ENCODE peak calls at places on chromosome 18, in seven cellular contexts. W is kidney epithelial cell, U is progenitor cell of endocrine pancreas, G is breast epithelium, D is H1, F is endothelial cell, X is Calu3. O is an unnamed sample.

GRCh38 chr18:14943967-14944636 is 196.1 kb downstream of the ANKRD30B start:
- DNase-seq in G (no peak), W (no peak), U (no peak), F (no peak), D (no peak), X (no peak), O (no peak)

GRCh38 chr18:4455113-4455811 is at the start of gene DLGAP1:
- DNase-seq in D (no peak), G (peak), U (peak), X (peak), W (peak), F (peak), O (no peak)

GRCh38 chr18:22043837-22044236 is 125.6 kb upstream of the GATA6 start:
- DNase-seq in F (no peak), U (no peak), W (no peak), D (no peak), G (no peak), X (no peak), O (no peak)

GRCh38 chr18:5158171-5158570 is 38.9 kb downstream of the AKAIN1 start:
- DNase-seq in D (no peak), G (no peak), W (no peak), F (no peak), U (no peak), X (no peak), O (no peak)

GRCh38 chr18:23377669-23378469 is 75.2 kb upstream of the RIOK3 start:
- DNase-seq in X (no peak), U (no peak), F (no peak), W (peak), G (no peak), D (no peak), O (no peak)

GRCh38 chr18:3481696-3482210 is 31.8 kb downstream of the TGIF1 start:
- DNase-seq in X (peak), F (peak), U (no peak), G (no peak), D (peak), W (no peak), O (no peak)

GRCh38 chr18:30650499-30650898 is 392.0 kb downstream of the DSC3 start:
- DNase-seq in D (no peak), F (no peak), W (no peak), U (no peak), X (no peak), G (no peak), O (no peak)

GRCh38 chr18:54802686-54803395 is 25.4 kb upstream of the RAB27B start:
- DNase-seq in X (no peak), D (no peak), U (no peak), G (no peak), W (no peak), F (no peak), O (no peak)

GRCh38 chr18:37889963-37890362 is 324.4 kb upstream of the CELF4 start:
- DNase-seq in G (no peak), X (no peak), F (no peak), W (no peak), D (peak), U (no peak), O (no peak)

GRCh38 chr18:57533399-57533884 is 53.1 kb downstream of the FECH start:
- DNase-seq in D (peak), F (peak), X (no peak), U (no peak), G (no peak), W (no peak), O (no peak)

GRCh38 chr18:9612215-9612830 is 2.0 kb downstream of the PPP4R1 start:
- DNase-seq in X (peak), U (no peak), F (no peak), D (no peak), W (no peak), G (no peak), O (peak)

GRCh38 chr18:25830787-25831186 is 259.6 kb downstream of the SS18 start:
- DNase-seq in X (no peak), G (no peak), D (no peak), F (no peak), W (peak), U (no peak), O (no peak)

GRCh38 chr18:22167471-22168151 is 1.8 kb upstream of the GATA6 start:
- DNase-seq in G (no peak), W (no peak), X (peak), F (peak), U (no peak), D (peak), O (no peak)

GRCh38 chr18:41126541-41127235 is 828.3 kb upstream of the PIK3C3 start:
- DNase-seq in D (no peak), W (peak), X (no peak), F (no peak), U (no peak), G (no peak), O (no peak)

GRCh38 chr18:6807504-6808257 is 78.2 kb downstream of the ARHGAP28 start:
- DNase-seq in F (peak), G (no peak), D (no peak), X (no peak), W (no peak), U (no peak), O (no peak)

DNA sequence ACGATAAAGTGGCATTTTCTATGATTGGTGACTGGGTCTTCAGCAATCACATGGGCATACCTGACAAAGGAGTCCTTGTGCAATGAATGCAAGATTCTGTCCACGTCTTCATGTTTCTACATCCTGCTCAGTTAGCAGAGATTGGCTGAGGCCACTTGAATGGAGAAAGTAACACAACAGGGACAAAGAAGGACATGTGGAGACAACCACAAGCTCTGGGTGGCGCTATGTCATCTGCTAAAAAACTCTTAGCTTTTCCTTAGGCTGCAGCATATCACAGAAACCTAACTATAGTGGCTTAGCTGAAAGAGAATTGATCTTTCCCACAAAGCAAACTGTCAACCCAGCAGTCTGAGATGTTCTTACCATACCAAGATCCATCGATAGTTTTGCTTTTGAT is 1109.7 kb downstream of the SOCS6 start:
- DNase-seq in U (peak), D (peak), F (no peak), W (no peak), X (peak), G (no peak), O (no peak)
- TF ChIP-seq CTCF in U (peak), D (no peak), F (no peak), W (peak), X (peak), G (no peak), O (no peak)

DNA sequence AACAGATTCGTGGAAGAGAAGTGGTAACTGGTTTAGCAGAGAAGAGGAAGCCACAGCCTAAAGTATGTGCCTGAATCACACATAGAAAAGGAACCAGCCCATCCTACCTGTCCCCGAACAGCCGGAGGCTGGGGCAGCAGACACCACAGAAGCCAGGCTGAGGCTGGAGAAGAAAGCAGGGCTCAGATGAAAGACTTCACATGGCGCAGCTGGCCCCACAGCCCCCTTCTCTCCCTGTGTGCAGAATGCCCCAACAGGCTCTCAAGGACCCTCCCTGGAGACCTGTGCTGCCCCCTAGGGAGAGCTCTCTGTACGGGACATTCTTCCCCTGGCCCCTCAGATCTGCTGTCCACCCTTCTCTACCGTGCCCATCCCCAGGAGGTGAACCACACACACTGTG is 83.5 kb upstream of the RAB12 start:
- DNase-seq in X (no peak), F (peak), W (no peak), D (peak), G (no peak), U (no peak), O (no peak)
- TF ChIP-seq CTCF in X (peak), F (no peak), W (peak), D (peak), G (no peak), U (peak), O (no peak)

GRCh38 chr18:77147418-77147852 is 14.9 kb upstream of the MBP start:
- DNase-seq in G (no peak), W (no peak), U (no peak), F (no peak), D (no peak), X (no peak), O (no peak)
- TF ChIP-seq CTCF in G (no peak), W (no peak), U (no peak), F (no peak), D (no peak), X (no peak), O (no peak)

GRCh38 chr18:68925268-68925667 is 127.4 kb downstream of the CCDC102B start:
- DNase-seq in D (no peak), F (no peak), W (no peak), X (peak), G (no peak), U (no peak), O (no peak)
- TF ChIP-seq CTCF in D (peak), F (no peak), W (peak), X (peak), G (no peak), U (peak), O (no peak)

GRCh38 chr18:28175930-28176673 is 828 bp downstream of the CDH2 start:
- DNase-seq in G (no peak), F (peak), U (peak), X (no peak), W (no peak), D (peak), O (no peak)

GRCh38 chr18:28176674-28176932 is 327 bp downstream of the CDH2 start:
- DNase-seq in G (no peak), F (no peak), X (no peak), W (no peak), U (no peak), D (peak), O (no peak)

GRCh38 chr18:28177828-28178635 is 1.1 kb upstream of the CDH2 start:
- DNase-seq in U (peak), W (no peak), F (peak), D (peak), G (no peak), X (peak), O (no peak)

GRCh38 chr18:28178720-28179119 is 1.8 kb upstream of the CDH2 start:
- DNase-seq in W (no peak), F (no peak), U (no peak), G (no peak), X (no peak), D (no peak), O (no peak)

DNA sequence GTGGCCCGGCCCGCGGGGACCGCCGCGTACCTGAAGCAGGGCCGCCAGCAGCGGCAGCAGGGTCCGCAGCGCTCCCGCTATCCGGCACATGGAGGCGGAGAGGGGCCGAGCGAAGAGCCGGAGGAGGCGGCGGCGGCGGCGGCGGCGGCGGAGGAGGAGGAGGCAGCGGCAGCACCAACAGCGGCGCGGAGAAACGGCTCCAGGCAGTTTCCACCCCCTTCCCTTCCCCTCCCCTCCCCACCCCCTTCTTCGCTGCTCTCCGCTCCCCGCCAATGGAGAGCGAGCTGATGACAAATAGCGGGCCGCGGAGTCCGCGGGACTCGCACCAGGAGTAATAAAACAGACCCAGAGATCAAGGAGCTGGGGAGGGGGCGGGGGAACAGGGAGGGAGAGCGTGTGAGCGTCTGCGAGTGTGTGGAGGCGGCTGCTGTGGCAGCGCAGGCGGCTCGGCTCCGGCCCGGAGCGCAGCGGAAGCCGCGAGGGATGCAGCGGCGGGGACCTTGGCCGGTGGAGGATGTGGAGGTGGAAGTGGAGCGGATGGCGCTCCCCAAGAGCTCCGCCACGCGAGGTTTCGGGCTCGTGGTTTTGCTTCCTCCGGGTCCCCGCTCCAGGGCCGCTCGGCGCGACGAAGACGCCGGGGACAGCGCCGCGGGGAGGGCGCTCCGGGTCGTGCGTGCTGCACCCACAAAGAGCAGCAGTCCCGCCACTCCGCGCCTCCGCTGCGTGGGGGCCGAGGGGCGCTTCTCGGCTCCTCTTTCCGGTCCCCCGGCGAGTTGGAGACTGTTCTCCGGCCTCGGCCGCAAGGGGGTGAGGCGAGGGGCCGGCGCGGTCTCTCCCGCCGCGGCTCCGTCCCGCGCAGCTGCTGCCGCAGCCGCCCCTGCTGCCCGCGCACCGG is at the start of gene CDH2:
- DNase-seq in W (peak), X (no peak), U (peak), G (no peak), F (peak), D (peak), O (no peak)
- TF ChIP-seq CTCF in W (no peak), X (no peak), U (peak), G (no peak), F (peak), D (no peak), O (no peak)

GRCh38 chr18:52700116-52700515 is 360.1 kb downstream of the DCC start:
- DNase-seq in D (no peak), G (no peak), X (no peak), U (no peak), W (no peak), F (no peak), O (no peak)

GRCh38 chr18:52700757-52701156 is 360.8 kb downstream of the DCC start:
- DNase-seq in U (no peak), G (no peak), F (no peak), W (no peak), D (no peak), X (no peak), O (no peak)

DNA sequence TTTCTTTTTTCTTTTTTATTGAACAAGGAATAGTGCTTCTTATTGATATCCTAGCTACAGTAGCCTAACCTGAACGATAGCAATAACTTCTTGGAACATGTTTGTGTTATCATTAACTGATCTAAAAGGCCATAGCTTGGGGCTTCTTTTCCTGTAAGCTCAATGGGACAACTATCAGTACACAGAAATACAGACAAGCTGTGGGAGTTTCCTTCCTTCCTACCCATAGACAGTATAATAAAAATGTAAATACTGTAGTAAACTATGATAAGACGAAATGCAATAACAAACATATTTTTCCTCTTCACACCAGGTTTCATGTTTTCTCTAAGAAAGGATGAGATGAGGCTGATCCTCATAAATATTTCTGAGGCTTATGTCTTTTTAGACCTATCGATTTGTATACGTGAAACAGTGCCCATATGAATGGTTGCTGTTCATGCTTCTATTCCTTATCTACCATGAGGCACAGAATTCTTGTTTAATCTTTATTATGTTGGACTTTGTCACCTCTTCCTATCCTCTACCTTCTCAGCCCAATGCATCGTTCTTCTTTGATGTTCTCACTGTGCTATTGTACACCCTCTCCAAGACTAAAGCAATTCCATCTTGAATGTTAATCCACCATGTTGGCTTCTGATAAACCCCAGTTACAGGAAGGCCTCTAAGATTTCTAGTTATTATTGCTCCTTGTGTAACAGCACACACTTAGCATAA is 361.4 kb downstream of the DCC start:
- DNase-seq in D (no peak), U (no peak), F (no peak), W (no peak), X (no peak), G (no peak), O (no peak)
- TF ChIP-seq CTCF in D (no peak), U (no peak), F (no peak), W (no peak), X (no peak), G (no peak), O (no peak)

GRCh38 chr18:292271-292670 is 24.4 kb upstream of the THOC1 start:
- DNase-seq in W (no peak), U (no peak), G (no peak), F (no peak), X (no peak), D (no peak), O (no peak)
- TF ChIP-seq CTCF in W (peak), U (peak), G (no peak), F (no peak), X (no peak), D (no peak), O (no peak)

DNA sequence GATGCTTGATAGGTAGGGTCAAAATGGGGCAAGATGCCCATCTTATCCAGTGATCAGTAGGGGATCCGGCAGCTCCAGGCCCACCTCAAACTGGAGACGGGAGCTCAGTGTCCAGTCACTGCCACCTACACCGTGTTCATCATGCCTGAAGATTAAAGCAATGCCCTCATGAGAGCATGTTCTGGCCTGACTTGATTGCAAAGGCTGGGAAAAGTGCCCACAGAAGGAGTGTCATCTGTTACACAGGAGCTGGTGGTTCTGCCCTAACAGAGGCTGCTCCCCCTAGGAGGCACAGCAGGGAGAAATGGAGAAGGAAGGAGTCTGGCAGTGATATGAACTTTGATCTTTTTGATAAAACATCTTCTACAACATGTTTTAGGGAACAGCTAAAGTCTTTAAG is 92.3 kb downstream of the CCBE1 start:
- DNase-seq in X (no peak), U (no peak), D (no peak), F (no peak), W (no peak), G (no peak), O (no peak)
- TF ChIP-seq CTCF in X (no peak), U (no peak), D (no peak), F (no peak), W (no peak), G (no peak), O (no peak)

GRCh38 chr18:48612917-48613316 is 74.1 kb downstream of the CTIF start:
- DNase-seq in F (no peak), U (no peak), G (no peak), W (no peak), D (no peak), X (no peak), O (no peak)

GRCh38 chr18:48613589-48613988 is 74.8 kb downstream of the CTIF start:
- DNase-seq in G (no peak), D (peak), W (no peak), U (no peak), F (no peak), X (no peak), O (no peak)

GRCh38 chr18:48614005-48614404 is 75.2 kb downstream of the CTIF start:
- DNase-seq in W (no peak), F (no peak), G (no peak), U (no peak), X (no peak), D (no peak), O (no peak)

GRCh38 chr18:48616484-48617255 is 77.8 kb downstream of the CTIF start:
- DNase-seq in G (no peak), F (no peak), U (no peak), W (no peak), X (no peak), D (no peak), O (no peak)

DNA sequence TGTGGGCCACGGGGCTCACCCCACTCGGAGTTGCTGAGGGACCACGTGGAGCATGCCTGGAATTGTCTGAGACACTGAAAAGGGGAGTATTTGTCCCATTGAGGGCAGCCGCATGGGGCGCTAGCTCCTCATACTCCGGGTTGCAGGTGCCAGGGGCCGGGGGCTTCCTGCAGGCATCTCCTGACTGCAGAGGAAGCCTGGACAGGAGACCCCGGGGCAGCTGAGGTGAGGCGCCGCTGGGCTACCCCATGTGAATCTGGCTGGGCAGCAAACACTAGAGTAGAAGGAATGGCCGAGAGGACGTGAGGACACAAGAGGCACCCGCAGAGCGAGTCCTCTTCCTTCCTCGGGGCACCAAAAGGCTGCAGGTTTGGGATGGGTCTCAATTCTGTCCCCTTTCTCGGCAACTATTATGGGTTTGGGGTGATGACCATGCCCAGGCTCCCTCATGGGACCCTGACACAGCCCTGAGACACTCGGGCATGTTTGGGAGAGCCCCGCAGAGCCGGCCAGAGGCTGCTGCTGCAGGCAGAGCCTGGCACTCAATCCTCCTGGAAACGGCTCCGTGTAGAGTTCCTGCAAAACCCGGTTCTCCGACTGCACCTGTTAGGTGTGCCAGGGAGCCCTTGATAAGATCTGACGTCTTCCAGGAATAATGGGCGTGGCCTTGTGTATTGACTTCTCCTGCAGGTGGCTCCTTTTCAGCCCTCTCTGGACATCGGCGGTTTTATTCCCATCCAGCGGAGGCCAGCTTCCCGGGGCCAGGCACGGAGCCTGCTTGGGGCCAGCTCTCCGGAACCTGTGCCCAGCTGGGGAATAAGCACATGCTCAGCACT is 77.0 kb downstream of the CTIF start:
- DNase-seq in D (no peak), U (no peak), X (peak), F (no peak), W (no peak), G (peak), O (no peak)
- TF ChIP-seq CTCF in D (peak), U (no peak), X (no peak), F (no peak), W (no peak), G (no peak), O (no peak)